ENCODE peak calls at places on chromosome 5, in five cellular contexts. One of them, this sample, is unnamed.

GRCh38 chr5:12805165-12805698 is 901.0 kb upstream of the CTNND2 start:
- DNase-seq in cardiac muscle cell: no peak
- DNase-seq in lung: no peak
- DNase-seq in SK-N-SH: no peak
- DNase-seq in thyroid gland: no peak
- DNase-seq in this sample: no peak

GRCh38 chr5:97752871-97753270 is 569.8 kb upstream of the RIOK2 start:
- DNase-seq in SK-N-SH: no peak
- DNase-seq in cardiac muscle cell: no peak
- DNase-seq in lung: no peak
- DNase-seq in thyroid gland: no peak
- DNase-seq in this sample: no peak

GRCh38 chr5:54090495-54091084 is 219.8 kb downstream of the ARL15 start:
- DNase-seq in cardiac muscle cell: no peak
- DNase-seq in thyroid gland: no peak
- DNase-seq in SK-N-SH: no peak
- DNase-seq in lung: no peak
- DNase-seq in this sample: no peak

GRCh38 chr5:131258733-131259132 is 5.1 kb upstream of the CDC42SE2 start:
- DNase-seq in thyroid gland: no peak
- DNase-seq in SK-N-SH: no peak
- DNase-seq in cardiac muscle cell: no peak
- DNase-seq in lung: no peak
- DNase-seq in this sample: no peak

GRCh38 chr5:141477815-141478214 is 2.0 kb downstream of the PCDHGC3 start:
- DNase-seq in thyroid gland: no peak
- DNase-seq in lung: no peak
- DNase-seq in cardiac muscle cell: no peak
- DNase-seq in SK-N-SH: peak; percentile 52
- DNase-seq in this sample: no peak

GRCh38 chr5:177091232-177091631 is 4.5 kb downstream of the FGFR4 start:
- DNase-seq in thyroid gland: no peak
- DNase-seq in cardiac muscle cell: no peak
- DNase-seq in lung: no peak
- DNase-seq in SK-N-SH: no peak
- DNase-seq in this sample: no peak

GRCh38 chr5:39376293-39376714 is 12.0 kb upstream of the C9 start:
- DNase-seq in cardiac muscle cell: peak; percentile 68
- DNase-seq in SK-N-SH: peak; percentile 30
- DNase-seq in thyroid gland: peak; percentile 30
- DNase-seq in lung: peak; percentile 45
- DNase-seq in this sample: no peak

GRCh38 chr5:179327026-179327735 is 18.1 kb downstream of the ADAMTS2 start:
- DNase-seq in SK-N-SH: no peak
- DNase-seq in lung: no peak
- DNase-seq in cardiac muscle cell: no peak
- DNase-seq in thyroid gland: no peak
- DNase-seq in this sample: peak; percentile 4

GRCh38 chr5:137666109-137666850 is 69.6 kb downstream of the KLHL3 start:
- DNase-seq in lung: no peak
- DNase-seq in thyroid gland: peak; percentile 50
- DNase-seq in cardiac muscle cell: no peak
- DNase-seq in SK-N-SH: no peak
- DNase-seq in this sample: peak; percentile 18

GRCh38 chr5:98700730-98701129 is 72.7 kb upstream of the RGMB start:
- DNase-seq in cardiac muscle cell: no peak
- DNase-seq in thyroid gland: no peak
- DNase-seq in lung: no peak
- DNase-seq in SK-N-SH: no peak
- DNase-seq in this sample: no peak

GRCh38 chr5:146213210-146213838 is 9.9 kb downstream of the RBM27 start:
- DNase-seq in thyroid gland: no peak
- DNase-seq in lung: no peak
- DNase-seq in SK-N-SH: no peak
- DNase-seq in cardiac muscle cell: peak; percentile 33
- DNase-seq in this sample: no peak

GRCh38 chr5:32506251-32506661 is 61.7 kb upstream of the ZFR start:
- DNase-seq in cardiac muscle cell: no peak
- DNase-seq in thyroid gland: no peak
- DNase-seq in SK-N-SH: no peak
- DNase-seq in lung: no peak
- DNase-seq in this sample: no peak

GRCh38 chr5:76801159-76801802 is 17.5 kb upstream of the F2RL1 start:
- DNase-seq in SK-N-SH: no peak
- DNase-seq in thyroid gland: no peak
- DNase-seq in cardiac muscle cell: no peak
- DNase-seq in lung: no peak
- DNase-seq in this sample: peak; percentile 70

GRCh38 chr5:1348986-1349245 is 4.0 kb upstream of the CLPTM1L start:
- DNase-seq in thyroid gland: no peak
- DNase-seq in lung: no peak
- DNase-seq in cardiac muscle cell: no peak
- DNase-seq in SK-N-SH: no peak
- DNase-seq in this sample: no peak

GRCh38 chr5:89338935-89339334 is 456.0 kb upstream of the MEF2C start:
- DNase-seq in thyroid gland: no peak
- DNase-seq in lung: no peak
- DNase-seq in cardiac muscle cell: no peak
- DNase-seq in SK-N-SH: no peak
- DNase-seq in this sample: no peak

GRCh38 chr5:7851617-7852289 is 820 bp upstream of the CFAP90 start:
- DNase-seq in cardiac muscle cell: no peak
- DNase-seq in lung: no peak
- DNase-seq in thyroid gland: no peak
- DNase-seq in SK-N-SH: no peak
- DNase-seq in this sample: no peak

GRCh38 chr5:91244380-91245073 is 138.6 kb downstream of the ARRDC3 start:
- DNase-seq in SK-N-SH: no peak
- DNase-seq in cardiac muscle cell: no peak
- DNase-seq in thyroid gland: no peak
- DNase-seq in lung: no peak
- DNase-seq in this sample: no peak

GRCh38 chr5:160382361-160382760 is 11.9 kb upstream of the C1QTNF2 start:
- DNase-seq in thyroid gland: no peak
- DNase-seq in cardiac muscle cell: no peak
- DNase-seq in SK-N-SH: no peak
- DNase-seq in lung: no peak
- DNase-seq in this sample: no peak

GRCh38 chr5:54135042-54135441 is 175.3 kb downstream of the ARL15 start:
- DNase-seq in lung: no peak
- DNase-seq in thyroid gland: no peak
- DNase-seq in cardiac muscle cell: no peak
- DNase-seq in SK-N-SH: no peak
- DNase-seq in this sample: no peak

GRCh38 chr5:173789031-173789920 is 98.9 kb upstream of the CPEB4 start:
- DNase-seq in cardiac muscle cell: no peak
- DNase-seq in thyroid gland: no peak
- DNase-seq in lung: no peak
- DNase-seq in SK-N-SH: no peak
- DNase-seq in this sample: no peak

GRCh38 chr5:151745071-151745705 is 13.2 kb downstream of the ATOX1 start:
- DNase-seq in thyroid gland: peak; percentile 97
- DNase-seq in lung: peak; percentile 29
- DNase-seq in SK-N-SH: no peak
- DNase-seq in cardiac muscle cell: no peak
- DNase-seq in this sample: peak; percentile 68

GRCh38 chr5:143370440-143370839 is 33.0 kb downstream of the NR3C1 start:
- DNase-seq in lung: no peak
- DNase-seq in SK-N-SH: no peak
- DNase-seq in thyroid gland: no peak
- DNase-seq in cardiac muscle cell: no peak
- DNase-seq in this sample: no peak
- H3K4me1 ChIP-seq in lung: no peaks in the 10 kb centered on the region
- H3K4me1 ChIP-seq in SK-N-SH: no peaks in the 10 kb centered on the region
- H3K4me1 ChIP-seq in thyroid gland: no peaks in the 10 kb centered on the region
- H3K4me1 ChIP-seq in cardiac muscle cell: no peaks in the 10 kb centered on the region
- H3K4me1 ChIP-seq in this sample: peaks cover 58% of the 10 kb centered on the region

GRCh38 chr5:172644711-172645110 is 3.6 kb downstream of the NEURL1B start:
- DNase-seq in SK-N-SH: no peak
- DNase-seq in lung: no peak
- DNase-seq in cardiac muscle cell: no peak
- DNase-seq in thyroid gland: no peak
- DNase-seq in this sample: peak; percentile 20
- H3K27ac ChIP-seq in SK-N-SH: no peak overlapping the region
- H3K27ac ChIP-seq in lung: no peak overlapping the region
- H3K27ac ChIP-seq in cardiac muscle cell: peak overlapping the region; percentile 58
- H3K27ac ChIP-seq in thyroid gland: no peak overlapping the region
- H3K27ac ChIP-seq in this sample: peak overlapping the region; percentile 97

GRCh38 chr5:2848634-2849033 is 97.2 kb upstream of the IRX2 start:
- DNase-seq in lung: no peak
- DNase-seq in thyroid gland: no peak
- DNase-seq in SK-N-SH: no peak
- DNase-seq in cardiac muscle cell: no peak
- DNase-seq in this sample: no peak
- TF ChIP-seq CTCF in lung: no peak
- TF ChIP-seq CTCF in thyroid gland: no peak
- TF ChIP-seq CTCF in SK-N-SH: no peak
- TF ChIP-seq CTCF in cardiac muscle cell: no peak
- TF ChIP-seq CTCF in this sample: no peak

DNA sequence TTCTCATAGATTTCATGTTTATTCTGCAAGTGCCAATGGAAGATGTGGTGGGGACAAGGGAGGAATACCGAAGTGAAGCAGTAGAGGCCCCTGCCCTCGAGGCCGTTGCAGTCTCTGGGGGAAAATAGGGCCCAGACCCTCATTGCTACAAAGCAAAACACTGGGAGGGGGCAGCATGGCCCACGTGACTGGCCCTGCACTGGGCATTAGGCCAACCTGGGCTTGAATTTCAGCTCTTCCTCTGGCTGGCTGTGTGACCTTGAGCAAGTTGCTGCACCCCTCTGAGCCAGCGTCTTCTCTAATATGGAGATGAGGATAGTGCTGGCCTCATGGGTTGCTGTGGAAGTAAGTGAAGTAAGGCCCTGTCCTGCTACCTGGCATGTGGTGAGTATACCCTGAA is 709 bp upstream of the SYNPO start:
- DNase-seq in thyroid gland: no peak
- DNase-seq in SK-N-SH: no peak
- DNase-seq in cardiac muscle cell: no peak
- DNase-seq in lung: no peak
- DNase-seq in this sample: peak; percentile 20
- H3K4me1 ChIP-seq in thyroid gland: peaks cover 48% of the 10 kb centered on the region
- H3K4me1 ChIP-seq in SK-N-SH: peaks cover 74% of the 10 kb centered on the region
- H3K4me1 ChIP-seq in cardiac muscle cell: peaks cover 26% of the 10 kb centered on the region
- H3K4me1 ChIP-seq in lung: peaks cover 38% of the 10 kb centered on the region
- H3K4me1 ChIP-seq in this sample: peaks cover 67% of the 10 kb centered on the region

GRCh38 chr5:108380531-108381021 is 1.3 kb downstream of the FBXL17 start:
- DNase-seq in lung: peak; percentile 36
- DNase-seq in thyroid gland: peak; percentile 63
- DNase-seq in SK-N-SH: peak; percentile 74
- DNase-seq in cardiac muscle cell: peak; percentile 81
- DNase-seq in this sample: peak; percentile 76
- H3K27ac ChIP-seq in lung: peak overlapping the region; percentile 100
- H3K27ac ChIP-seq in thyroid gland: peak overlapping the region; percentile 97
- H3K27ac ChIP-seq in SK-N-SH: peak overlapping the region; percentile 45
- H3K27ac ChIP-seq in cardiac muscle cell: peak overlapping the region; percentile 93
- H3K27ac ChIP-seq in this sample: peak overlapping the region; percentile 99

GRCh38 chr5:109956884-109957283 is 267.2 kb downstream of the MAN2A1 start:
- DNase-seq in SK-N-SH: peak; percentile 58
- DNase-seq in cardiac muscle cell: no peak
- DNase-seq in thyroid gland: no peak
- DNase-seq in lung: no peak
- DNase-seq in this sample: no peak

GRCh38 chr5:109961755-109962154 is 272.0 kb downstream of the MAN2A1 start:
- DNase-seq in SK-N-SH: no peak
- DNase-seq in thyroid gland: no peak
- DNase-seq in lung: no peak
- DNase-seq in cardiac muscle cell: no peak
- DNase-seq in this sample: no peak

GRCh38 chr5:109958082-109958481 is 268.4 kb downstream of the MAN2A1 start:
- DNase-seq in thyroid gland: no peak
- DNase-seq in cardiac muscle cell: no peak
- DNase-seq in SK-N-SH: no peak
- DNase-seq in lung: no peak
- DNase-seq in this sample: no peak

GRCh38 chr5:109962882-109963603 is 273.3 kb downstream of the MAN2A1 start:
- DNase-seq in SK-N-SH: no peak
- DNase-seq in cardiac muscle cell: no peak
- DNase-seq in lung: no peak
- DNase-seq in thyroid gland: no peak
- DNase-seq in this sample: no peak

GRCh38 chr5:109959652-109960051 is 269.9 kb downstream of the MAN2A1 start:
- DNase-seq in cardiac muscle cell: no peak
- DNase-seq in SK-N-SH: no peak
- DNase-seq in lung: no peak
- DNase-seq in thyroid gland: no peak
- DNase-seq in this sample: no peak
- TF ChIP-seq CTCF in cardiac muscle cell: peak; percentile 7
- TF ChIP-seq CTCF in SK-N-SH: no peak
- TF ChIP-seq CTCF in lung: no peak
- TF ChIP-seq CTCF in thyroid gland: no peak
- TF ChIP-seq CTCF in this sample: no peak

GRCh38 chr5:111227226-111227782 is 3.1 kb downstream of the CAMK4 start:
- DNase-seq in lung: no peak
- DNase-seq in SK-N-SH: no peak
- DNase-seq in thyroid gland: no peak
- DNase-seq in cardiac muscle cell: no peak
- DNase-seq in this sample: no peak

GRCh38 chr5:111227805-111228204 is 3.6 kb downstream of the CAMK4 start:
- DNase-seq in cardiac muscle cell: no peak
- DNase-seq in SK-N-SH: peak; percentile 37
- DNase-seq in lung: no peak
- DNase-seq in thyroid gland: no peak
- DNase-seq in this sample: no peak

GRCh38 chr5:111229871-111230812 is 6.0 kb downstream of the CAMK4 start:
- DNase-seq in thyroid gland: no peak
- DNase-seq in lung: no peak
- DNase-seq in SK-N-SH: no peak
- DNase-seq in cardiac muscle cell: no peak
- DNase-seq in this sample: no peak

GRCh38 chr5:111231053-111231586 is 6.9 kb downstream of the CAMK4 start:
- DNase-seq in SK-N-SH: no peak
- DNase-seq in lung: no peak
- DNase-seq in cardiac muscle cell: no peak
- DNase-seq in thyroid gland: no peak
- DNase-seq in this sample: no peak

DNA sequence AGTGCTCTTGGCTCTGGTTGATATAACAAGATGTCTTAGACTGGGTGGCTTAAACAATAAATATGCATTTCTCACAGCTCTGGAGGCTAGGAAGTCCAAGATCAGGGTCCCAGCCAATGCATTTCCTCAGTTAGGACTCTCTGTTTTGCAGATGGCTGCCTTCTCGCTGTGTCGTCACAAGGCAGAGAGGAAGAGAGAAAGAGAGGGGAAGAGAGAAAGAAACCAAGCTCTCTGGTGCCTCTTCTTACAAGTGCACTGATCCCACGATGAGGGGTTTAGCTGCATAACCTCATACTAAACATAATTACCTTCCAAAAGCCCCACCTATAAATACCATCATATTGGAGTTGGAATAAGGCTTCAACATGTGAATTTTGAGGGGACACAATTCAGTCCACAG is 4.9 kb downstream of the CAMK4 start:
- DNase-seq in lung: no peak
- DNase-seq in SK-N-SH: no peak
- DNase-seq in thyroid gland: no peak
- DNase-seq in cardiac muscle cell: no peak
- DNase-seq in this sample: no peak
- H3K4me1 ChIP-seq in lung: no peaks in the 10 kb centered on the region
- H3K4me1 ChIP-seq in SK-N-SH: no peaks in the 10 kb centered on the region
- H3K4me1 ChIP-seq in thyroid gland: peaks cover 6% of the 10 kb centered on the region
- H3K4me1 ChIP-seq in cardiac muscle cell: no peaks in the 10 kb centered on the region
- H3K4me1 ChIP-seq in this sample: peaks cover 9% of the 10 kb centered on the region